ENCODE peak calls at places on chromosomes 12 and 14, in ten cellular contexts. One of them, this sample, is unnamed.

GRCh38 chr14:104870368-104871144 is 5.5 kb downstream of the CEP170B start:
- DNase-seq in adipocyte: no peak
- DNase-seq in memory B cell: no peak
- DNase-seq in NCI-H2081: no peak
- DNase-seq in fibroblast of the conjunctiva: no peak
- DNase-seq in IMR-90: no peak
- DNase-seq in NCI-H510A: no peak
- DNase-seq in T-helper 17 cell: peak
- DNase-seq in AG10803: no peak
- DNase-seq in stimulated activated CD8-positive, alpha-beta memory T cell treated with anti-CD3 and anti-CD28 coated beads, Interleukin-7, amount 100 ng/mL, for 48 hours: peak
- DNase-seq in this sample: no peak

GRCh38 chr12:101690544-101691118 is 6.8 kb upstream of the CHPT1 start:
- DNase-seq in adipocyte: no peak
- DNase-seq in memory B cell: no peak
- DNase-seq in NCI-H2081: no peak
- DNase-seq in fibroblast of the conjunctiva: no peak
- DNase-seq in IMR-90: no peak
- DNase-seq in NCI-H510A: no peak
- DNase-seq in T-helper 17 cell: no peak
- DNase-seq in AG10803: no peak
- DNase-seq in stimulated activated CD8-positive, alpha-beta memory T cell treated with anti-CD3 and anti-CD28 coated beads, Interleukin-7, amount 100 ng/mL, for 48 hours: no peak
- DNase-seq in this sample: no peak

GRCh38 chr12:39372929-39373328 is 70.0 kb downstream of the KIF21A start:
- DNase-seq in adipocyte: no peak
- DNase-seq in memory B cell: no peak
- DNase-seq in NCI-H2081: no peak
- DNase-seq in fibroblast of the conjunctiva: no peak
- DNase-seq in IMR-90: no peak
- DNase-seq in NCI-H510A: no peak
- DNase-seq in T-helper 17 cell: no peak
- DNase-seq in AG10803: no peak
- DNase-seq in stimulated activated CD8-positive, alpha-beta memory T cell treated with anti-CD3 and anti-CD28 coated beads, Interleukin-7, amount 100 ng/mL, for 48 hours: no peak
- DNase-seq in this sample: no peak

GRCh38 chr14:81231540-81231939 is 10.8 kb upstream of the GTF2A1 start:
- DNase-seq in adipocyte: no peak
- DNase-seq in memory B cell: no peak
- DNase-seq in NCI-H2081: no peak
- DNase-seq in fibroblast of the conjunctiva: no peak
- DNase-seq in IMR-90: no peak
- DNase-seq in NCI-H510A: no peak
- DNase-seq in T-helper 17 cell: no peak
- DNase-seq in AG10803: no peak
- DNase-seq in stimulated activated CD8-positive, alpha-beta memory T cell treated with anti-CD3 and anti-CD28 coated beads, Interleukin-7, amount 100 ng/mL, for 48 hours: no peak
- DNase-seq in this sample: no peak

GRCh38 chr12:96487214-96487613 is 2.2 kb upstream of the CFAP54 start:
- DNase-seq in adipocyte: peak
- DNase-seq in memory B cell: no peak
- DNase-seq in NCI-H2081: no peak
- DNase-seq in fibroblast of the conjunctiva: peak
- DNase-seq in IMR-90: peak
- DNase-seq in NCI-H510A: no peak
- DNase-seq in T-helper 17 cell: no peak
- DNase-seq in AG10803: peak
- DNase-seq in stimulated activated CD8-positive, alpha-beta memory T cell treated with anti-CD3 and anti-CD28 coated beads, Interleukin-7, amount 100 ng/mL, for 48 hours: no peak
- DNase-seq in this sample: no peak

GRCh38 chr12:107390414-107390813 is 295.2 kb upstream of the PWP1 start:
- DNase-seq in adipocyte: no peak
- DNase-seq in memory B cell: no peak
- DNase-seq in NCI-H2081: no peak
- DNase-seq in fibroblast of the conjunctiva: no peak
- DNase-seq in IMR-90: no peak
- DNase-seq in NCI-H510A: no peak
- DNase-seq in T-helper 17 cell: no peak
- DNase-seq in AG10803: no peak
- DNase-seq in stimulated activated CD8-positive, alpha-beta memory T cell treated with anti-CD3 and anti-CD28 coated beads, Interleukin-7, amount 100 ng/mL, for 48 hours: no peak
- DNase-seq in this sample: no peak

GRCh38 chr14:104898195-104898558 is 26.5 kb upstream of the PLD4 start:
- DNase-seq in adipocyte: no peak
- DNase-seq in memory B cell: no peak
- DNase-seq in NCI-H2081: no peak
- DNase-seq in fibroblast of the conjunctiva: no peak
- DNase-seq in IMR-90: no peak
- DNase-seq in NCI-H510A: no peak
- DNase-seq in T-helper 17 cell: no peak
- DNase-seq in AG10803: no peak
- DNase-seq in stimulated activated CD8-positive, alpha-beta memory T cell treated with anti-CD3 and anti-CD28 coated beads, Interleukin-7, amount 100 ng/mL, for 48 hours: no peak
- DNase-seq in this sample: no peak

GRCh38 chr12:107818984-107819383 is 44.5 kb downstream of the ASCL4 start:
- DNase-seq in adipocyte: peak
- DNase-seq in memory B cell: no peak
- DNase-seq in NCI-H2081: no peak
- DNase-seq in fibroblast of the conjunctiva: no peak
- DNase-seq in IMR-90: peak
- DNase-seq in NCI-H510A: no peak
- DNase-seq in T-helper 17 cell: no peak
- DNase-seq in AG10803: peak
- DNase-seq in stimulated activated CD8-positive, alpha-beta memory T cell treated with anti-CD3 and anti-CD28 coated beads, Interleukin-7, amount 100 ng/mL, for 48 hours: no peak
- DNase-seq in this sample: no peak

GRCh38 chr12:100566887-100567637 is 6.4 kb upstream of the GAS2L3 start:
- DNase-seq in adipocyte: no peak
- DNase-seq in memory B cell: no peak
- DNase-seq in NCI-H2081: no peak
- DNase-seq in fibroblast of the conjunctiva: no peak
- DNase-seq in IMR-90: peak
- DNase-seq in NCI-H510A: no peak
- DNase-seq in T-helper 17 cell: no peak
- DNase-seq in AG10803: no peak
- DNase-seq in stimulated activated CD8-positive, alpha-beta memory T cell treated with anti-CD3 and anti-CD28 coated beads, Interleukin-7, amount 100 ng/mL, for 48 hours: no peak
- DNase-seq in this sample: no peak

GRCh38 chr14:69325646-69326265 is 65.8 kb downstream of the GALNT16 start:
- DNase-seq in adipocyte: no peak
- DNase-seq in memory B cell: no peak
- DNase-seq in NCI-H2081: no peak
- DNase-seq in fibroblast of the conjunctiva: no peak
- DNase-seq in IMR-90: no peak
- DNase-seq in NCI-H510A: no peak
- DNase-seq in T-helper 17 cell: no peak
- DNase-seq in AG10803: no peak
- DNase-seq in stimulated activated CD8-positive, alpha-beta memory T cell treated with anti-CD3 and anti-CD28 coated beads, Interleukin-7, amount 100 ng/mL, for 48 hours: no peak
- DNase-seq in this sample: no peak

GRCh38 chr14:51139221-51139681 is 44.3 kb upstream of the TRIM9 start:
- DNase-seq in adipocyte: no peak
- DNase-seq in memory B cell: no peak
- DNase-seq in NCI-H2081: no peak
- DNase-seq in fibroblast of the conjunctiva: no peak
- DNase-seq in IMR-90: no peak
- DNase-seq in NCI-H510A: no peak
- DNase-seq in T-helper 17 cell: no peak
- DNase-seq in AG10803: peak
- DNase-seq in stimulated activated CD8-positive, alpha-beta memory T cell treated with anti-CD3 and anti-CD28 coated beads, Interleukin-7, amount 100 ng/mL, for 48 hours: no peak
- DNase-seq in this sample: no peak